ENCODE peak calls at places on chromosomes 11 and 22, in four cellular contexts. V is coronary artery, R is A673, G is upper lobe of right lung. D is an unnamed sample.

GRCh38 chr11:2268911-2269600 is 1.3 kb downstream of the ASCL2 start:
- DNase-seq in V (peak), R (no peak), G (peak), D (peak)

GRCh38 chr11:38900156-38900679 is 2302.2 kb upstream of the RAG2 start:
- DNase-seq in V (no peak), R (peak), G (no peak), D (no peak)

GRCh38 chr11:85823816-85824215 is 12.9 kb upstream of the SYTL2 start:
- DNase-seq in V (no peak), R (no peak), G (no peak), D (no peak)

GRCh38 chr11:65445101-65445603 is 22.6 kb downstream of the NEAT1 start:
- DNase-seq in V (peak), R (no peak), G (no peak), D (no peak)

GRCh38 chr22:49643998-49644397 is 183.7 kb downstream of the BRD1 start:
- DNase-seq in V (no peak), R (no peak), G (no peak), D (no peak)

GRCh38 chr11:119975561-119976152 is 162.3 kb downstream of the TRIM29 start:
- DNase-seq in V (no peak), R (peak), G (no peak), D (no peak)

GRCh38 chr22:40593460-40594273 is 42.9 kb downstream of the MRTFA start:
- DNase-seq in V (no peak), R (no peak), G (no peak), D (no peak)

GRCh38 chr11:113664069-113664980 is 41.8 kb downstream of the TMPRSS5 start:
- DNase-seq in V (no peak), R (peak), G (no peak), D (no peak)

GRCh38 chr11:116109228-116109627 is 605.0 kb upstream of the CADM1 start:
- DNase-seq in V (peak), R (peak), G (no peak), D (no peak)

GRCh38 chr11:38046571-38047135 is 1448.6 kb upstream of the RAG2 start:
- DNase-seq in V (no peak), R (no peak), G (no peak), D (no peak)

GRCh38 chr11:107478922-107479321 is 21.3 kb upstream of the CWF19L2 start:
- DNase-seq in V (no peak), R (no peak), G (no peak), D (no peak)

GRCh38 chr11:34425863-34426262 is 12.9 kb upstream of the CAT start:
- DNase-seq in V (no peak), R (peak), G (no peak), D (no peak)

GRCh38 chr11:86570020-86570419 is 102.4 kb downstream of the ME3 start:
- DNase-seq in V (no peak), R (peak), G (no peak), D (no peak)

GRCh38 chr11:84963240-84963639 is 663.9 kb downstream of the DLG2 start:
- DNase-seq in V (no peak), R (no peak), G (no peak), D (no peak)

GRCh38 chr11:1153951-1154487 is 3.7 kb upstream of the MUC5AC start:
- DNase-seq in V (peak), R (no peak), G (peak), D (no peak)

GRCh38 chr22:19800306-19800705 is 39.7 kb downstream of the TBX1 start:
- DNase-seq in V (no peak), R (no peak), G (no peak), D (no peak)

GRCh38 chr22:42799061-42799460 is 58.0 kb downstream of the ARFGAP3 start:
- DNase-seq in V (no peak), R (no peak), G (no peak), D (peak)

GRCh38 chr11:74462009-74462408 is 5.3 kb downstream of the KCNE3 start:
- DNase-seq in V (peak), R (no peak), G (peak), D (peak)

GRCh38 chr11:121210445-121210970 is 82.1 kb upstream of the SC5D start:
- DNase-seq in V (no peak), R (no peak), G (no peak), D (no peak)

GRCh38 chr22:24247564-24248344 is 2.9 kb upstream of the GGT5 start:
- DNase-seq in V (peak), R (peak), G (peak), D (peak)

GRCh38 chr22:38481162-38481870 is 13.4 kb downstream of the KDELR3 start:
- DNase-seq in V (no peak), R (no peak), G (no peak), D (peak)

GRCh38 chr11:72430743-72431570 is 3.4 kb downstream of the CLPB start:
- DNase-seq in V (no peak), R (peak), G (no peak), D (peak)

GRCh38 chr11:72429626-72430025 is 4.7 kb downstream of the CLPB start:
- DNase-seq in V (no peak), R (no peak), G (no peak), D (peak)

GRCh38 chr11:72431846-72432245 is 2.5 kb downstream of the CLPB start:
- DNase-seq in V (no peak), R (no peak), G (no peak), D (no peak)

GRCh38 chr11:72433455-72434061 is 773 bp downstream of the CLPB start:
- DNase-seq in V (no peak), R (no peak), G (no peak), D (peak)

DNA sequence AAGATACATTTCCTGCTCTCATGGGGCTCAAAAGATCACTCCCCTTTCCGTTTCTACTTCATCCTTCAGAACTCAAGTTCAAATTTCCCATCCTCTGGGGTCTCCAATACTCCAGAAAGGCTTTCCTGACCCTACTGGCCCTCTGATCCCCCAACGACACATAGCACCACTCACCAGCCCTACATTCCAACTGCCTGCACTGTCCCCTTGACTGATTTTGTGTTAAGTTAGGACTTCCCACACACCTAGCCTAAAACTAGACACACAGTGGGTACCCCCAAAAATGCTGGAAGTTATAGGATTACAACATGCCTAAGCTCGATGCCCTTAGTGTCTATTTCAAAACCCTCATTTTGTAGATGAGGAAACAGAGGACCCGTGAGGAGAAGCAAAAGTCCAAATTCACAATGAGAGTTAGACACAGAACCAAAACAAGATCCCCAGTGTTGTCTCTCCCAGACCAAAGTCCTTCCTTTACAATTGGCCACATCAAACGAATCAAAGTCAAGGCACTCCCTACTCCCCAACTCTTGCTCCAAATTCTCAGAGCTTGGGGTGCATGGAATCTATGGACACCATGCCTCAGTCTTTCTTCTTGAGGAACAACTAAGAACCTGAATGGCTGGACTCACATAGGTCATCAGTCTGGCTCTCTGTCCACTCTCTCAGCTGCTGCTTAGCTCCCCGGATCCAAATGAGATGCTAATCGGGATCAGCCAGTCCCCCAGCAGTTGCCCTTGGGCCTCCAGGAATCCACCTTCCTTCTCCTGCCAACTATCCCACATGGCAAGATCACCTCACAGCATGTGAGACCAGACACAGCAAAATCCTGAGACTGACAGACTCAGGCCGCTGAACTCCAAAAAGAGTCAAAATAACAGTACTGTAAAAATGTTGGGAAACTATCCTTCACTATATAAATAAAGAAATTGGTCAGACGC is 1.7 kb downstream of the CLPB start:
- DNase-seq in V (no peak), R (no peak), G (no peak), D (peak)
- H3K4me3 ChIP-seq in V (peak), R (no peak), G (no peak), D (no peak)

GRCh38 chr22:44609589-44609988 is 92.4 kb upstream of the PRR5 start:
- DNase-seq in V (no peak), R (no peak), G (no peak), D (no peak)
- TF ChIP-seq CTCF in V (no peak), R (no peak), G (no peak), D (no peak)

DNA sequence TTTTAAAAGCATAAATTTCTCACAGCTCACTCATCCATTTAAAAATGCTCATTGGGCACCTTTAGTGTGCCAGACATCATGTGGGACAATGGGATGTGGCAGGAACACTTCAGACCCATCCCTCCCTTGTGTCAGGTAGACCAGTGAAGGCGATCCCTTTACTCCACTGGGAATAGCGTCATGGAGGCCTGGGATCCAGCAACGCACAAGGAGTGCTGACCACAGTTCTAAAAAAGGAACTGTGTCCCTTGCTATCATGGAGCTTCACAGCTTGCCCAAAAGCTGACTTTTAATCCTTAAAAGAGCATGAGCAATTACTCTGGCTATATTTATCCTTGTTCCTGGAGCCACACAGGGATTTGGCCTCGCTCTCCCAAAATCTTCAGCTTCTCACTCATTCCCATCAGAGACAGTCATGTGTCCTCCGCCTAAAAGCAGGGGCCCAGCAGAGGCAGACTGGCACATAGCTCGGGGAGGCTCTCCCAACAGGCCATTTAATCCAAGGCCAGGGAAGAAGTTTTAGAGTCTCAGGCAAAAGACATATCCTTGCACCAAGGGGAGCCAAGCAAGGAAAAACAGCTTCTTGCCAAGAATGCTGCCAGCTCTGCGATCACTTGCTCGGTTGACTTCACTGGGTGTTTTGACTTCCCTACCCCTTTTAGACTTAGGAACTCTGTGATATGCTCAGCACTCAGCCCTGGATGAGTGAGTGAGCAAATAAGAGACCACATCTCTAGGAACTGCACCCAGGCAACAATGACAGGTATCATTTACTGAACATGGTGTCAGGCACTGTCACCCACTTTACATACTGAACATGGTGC is 3.5 kb upstream of the IRAG1 start:
- DNase-seq in V (no peak), R (no peak), G (no peak), D (no peak)
- H3K27ac ChIP-seq in V (peak), R (no peak), G (no peak), D (peak)

GRCh38 chr11:57791321-57792059 is 29.9 kb downstream of the CTNND1 start:
- DNase-seq in V (no peak), R (no peak), G (no peak), D (no peak)
- H3K4me3 ChIP-seq in V (no peak), R (no peak), G (no peak), D (no peak)

GRCh38 chr11:12212181-12212820 is 101.9 kb downstream of the MICAL2 start:
- DNase-seq in V (no peak), R (no peak), G (no peak), D (no peak)

GRCh38 chr11:12214751-12215150 is 104.4 kb downstream of the MICAL2 start:
- DNase-seq in V (no peak), R (no peak), G (no peak), D (no peak)

GRCh38 chr11:12212821-12213185 is 102.4 kb downstream of the MICAL2 start:
- DNase-seq in V (no peak), R (no peak), G (no peak), D (no peak)

GRCh38 chr11:12215192-12215591 is 104.8 kb downstream of the MICAL2 start:
- DNase-seq in V (no peak), R (no peak), G (no peak), D (no peak)

DNA sequence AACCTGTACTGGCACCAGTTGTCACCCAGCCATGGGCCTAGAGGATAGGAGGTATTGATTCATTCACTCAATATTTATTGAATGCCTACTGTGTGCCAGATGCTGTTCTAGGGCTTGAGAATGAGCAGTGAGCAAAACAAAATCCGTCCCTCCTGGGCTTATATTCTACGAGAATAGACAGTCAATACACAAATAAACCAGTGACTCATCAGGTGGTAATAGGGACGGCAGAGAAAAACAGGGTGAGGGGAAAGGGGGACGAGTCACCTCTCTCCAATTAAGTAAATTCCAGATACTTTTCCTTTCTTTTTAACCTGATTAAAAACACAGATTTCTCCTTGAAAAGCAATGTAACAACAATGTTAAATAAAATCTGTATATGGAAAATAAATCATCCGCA is 103.5 kb downstream of the MICAL2 start:
- DNase-seq in V (no peak), R (no peak), G (no peak), D (no peak)
- TF ChIP-seq CTCF in V (no peak), R (no peak), G (no peak), D (no peak)

DNA sequence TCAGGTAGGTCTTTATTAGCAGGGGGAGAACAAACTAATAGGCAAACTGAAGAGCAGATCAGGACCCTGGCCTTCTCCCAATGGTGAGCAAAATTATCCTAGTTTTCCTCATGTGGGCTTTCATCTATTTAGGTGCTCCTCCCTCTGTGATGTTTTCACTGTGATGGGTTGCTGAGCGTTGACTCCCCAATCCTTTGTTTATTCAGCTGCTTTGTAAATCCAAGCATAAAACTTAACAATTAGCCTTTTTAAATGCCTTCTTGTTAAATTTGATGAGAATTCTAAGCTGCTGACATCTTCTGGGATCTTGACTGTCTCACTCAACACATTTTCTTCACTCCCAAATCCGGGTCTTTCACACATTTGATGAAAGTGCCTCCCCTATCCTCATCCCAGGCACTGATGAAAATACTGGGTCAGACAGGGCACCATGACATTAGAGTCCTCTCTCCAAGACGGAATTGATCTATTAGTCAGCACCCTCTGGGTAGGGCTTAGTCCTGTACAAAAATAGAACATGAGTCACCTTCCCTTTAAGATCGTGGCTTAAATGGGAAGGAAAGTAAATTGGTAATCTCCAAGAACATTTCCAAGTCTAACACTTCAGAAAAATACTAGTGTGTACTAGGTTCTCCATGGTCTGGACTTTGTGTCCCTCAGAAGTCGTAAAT is 199.3 kb upstream of the ISX start:
- DNase-seq in V (no peak), R (no peak), G (no peak), D (no peak)
- H3K27ac ChIP-seq in V (no peak), R (no peak), G (no peak), D (no peak)

GRCh38 chr22:11066458-11067285 is 4461.3 kb upstream of the OR11H1 start:
- DNase-seq in V (peak), R (no peak), G (peak), D (no peak)
- H3K4me3 ChIP-seq in V (no peak), R (no peak), G (no peak), D (no peak)

GRCh38 chr22:37331034-37331428 is 48.7 kb downstream of the CYTH4 start:
- DNase-seq in V (no peak), R (peak), G (no peak), D (no peak)

GRCh38 chr22:37331811-37332536 is 49.7 kb downstream of the CYTH4 start:
- DNase-seq in V (no peak), R (no peak), G (no peak), D (no peak)

GRCh38 chr22:37328017-37328416 is 45.7 kb downstream of the CYTH4 start:
- DNase-seq in V (no peak), R (peak), G (no peak), D (no peak)

GRCh38 chr22:37329239-37330140 is 47.2 kb downstream of the CYTH4 start:
- DNase-seq in V (no peak), R (no peak), G (no peak), D (no peak)

GRCh38 chr22:37330200-37331033 is 48.1 kb downstream of the CYTH4 start:
- DNase-seq in V (no peak), R (peak), G (peak), D (no peak)
- TF ChIP-seq CTCF in V (no peak), R (peak), G (no peak), D (no peak)